ENCODE peak calls at places on chromosomes 6 and 20, in ten cellular contexts. One of them, this sample, is unnamed.
A peak's percentile ranks its signal among the peaks of the same experiment; 100 is the strongest.

GRCh38 chr6:150846641-150847040 is 18.9 kb upstream of the MTHFD1L start:
- DNase-seq in AML-193: no peak
- DNase-seq in tibial artery: no peak
- DNase-seq in effector memory CD4-positive, alpha-beta T cell: no peak
- DNase-seq in GM23248: no peak
- DNase-seq in NCI-H1105 treated with DMSO at 0.1 percent for 48 hours: no peak
- DNase-seq in iris pigment epithelial cell: peak; percentile 36
- DNase-seq in spleen: no peak
- DNase-seq in left ventricle myocardium inferior: no peak
- DNase-seq in psoas muscle: no peak
- DNase-seq in this sample: no peak

GRCh38 chr6:87393026-87393622 is 14.6 kb upstream of the CFAP206 start:
- DNase-seq in left ventricle myocardium inferior: no peak
- DNase-seq in GM23248: peak; percentile 74
- DNase-seq in psoas muscle: no peak
- DNase-seq in tibial artery: no peak
- DNase-seq in iris pigment epithelial cell: peak; percentile 67
- DNase-seq in AML-193: peak; percentile 96
- DNase-seq in effector memory CD4-positive, alpha-beta T cell: no peak
- DNase-seq in spleen: no peak
- DNase-seq in NCI-H1105 treated with DMSO at 0.1 percent for 48 hours: peak; percentile 73
- DNase-seq in this sample: no peak

GRCh38 chr6:106549521-106549920 is 79.8 kb downstream of the RTN4IP1 start:
- DNase-seq in NCI-H1105 treated with DMSO at 0.1 percent for 48 hours: no peak
- DNase-seq in effector memory CD4-positive, alpha-beta T cell: no peak
- DNase-seq in iris pigment epithelial cell: no peak
- DNase-seq in spleen: no peak
- DNase-seq in GM23248: no peak
- DNase-seq in psoas muscle: no peak
- DNase-seq in AML-193: no peak
- DNase-seq in tibial artery: no peak
- DNase-seq in left ventricle myocardium inferior: no peak
- DNase-seq in this sample: no peak

GRCh38 chr6:136037246-136037884 is 185.9 kb downstream of the PDE7B start:
- DNase-seq in GM23248: no peak
- DNase-seq in tibial artery: no peak
- DNase-seq in psoas muscle: no peak
- DNase-seq in effector memory CD4-positive, alpha-beta T cell: no peak
- DNase-seq in iris pigment epithelial cell: peak; percentile 50
- DNase-seq in spleen: no peak
- DNase-seq in left ventricle myocardium inferior: peak; percentile 18
- DNase-seq in NCI-H1105 treated with DMSO at 0.1 percent for 48 hours: peak; percentile 15
- DNase-seq in AML-193: no peak
- DNase-seq in this sample: no peak

GRCh38 chr6:47098570-47098993 is 56.5 kb upstream of the ADGRF1 start:
- DNase-seq in left ventricle myocardium inferior: no peak
- DNase-seq in tibial artery: no peak
- DNase-seq in psoas muscle: peak; percentile 22
- DNase-seq in spleen: no peak
- DNase-seq in iris pigment epithelial cell: peak; percentile 89
- DNase-seq in effector memory CD4-positive, alpha-beta T cell: no peak
- DNase-seq in GM23248: no peak
- DNase-seq in NCI-H1105 treated with DMSO at 0.1 percent for 48 hours: no peak
- DNase-seq in AML-193: no peak
- DNase-seq in this sample: no peak

GRCh38 chr20:57804470-57805250 is 94.8 kb upstream of the PMEPA1 start:
- DNase-seq in spleen: peak; percentile 55
- DNase-seq in psoas muscle: no peak
- DNase-seq in GM23248: no peak
- DNase-seq in tibial artery: no peak
- DNase-seq in AML-193: no peak
- DNase-seq in effector memory CD4-positive, alpha-beta T cell: no peak
- DNase-seq in iris pigment epithelial cell: no peak
- DNase-seq in NCI-H1105 treated with DMSO at 0.1 percent for 48 hours: no peak
- DNase-seq in left ventricle myocardium inferior: no peak
- DNase-seq in this sample: no peak

GRCh38 chr6:166636191-166636938 is 9.3 kb upstream of the RPS6KA2 start:
- DNase-seq in NCI-H1105 treated with DMSO at 0.1 percent for 48 hours: no peak
- DNase-seq in AML-193: no peak
- DNase-seq in GM23248: peak; percentile 32
- DNase-seq in spleen: no peak
- DNase-seq in effector memory CD4-positive, alpha-beta T cell: no peak
- DNase-seq in left ventricle myocardium inferior: no peak
- DNase-seq in tibial artery: no peak
- DNase-seq in iris pigment epithelial cell: no peak
- DNase-seq in psoas muscle: no peak
- DNase-seq in this sample: no peak

GRCh38 chr20:22584922-22585785 is 782 bp upstream of the FOXA2 start:
- DNase-seq in GM23248: no peak
- DNase-seq in left ventricle myocardium inferior: no peak
- DNase-seq in iris pigment epithelial cell: no peak
- DNase-seq in psoas muscle: no peak
- DNase-seq in AML-193: no peak
- DNase-seq in NCI-H1105 treated with DMSO at 0.1 percent for 48 hours: no peak
- DNase-seq in effector memory CD4-positive, alpha-beta T cell: no peak
- DNase-seq in tibial artery: no peak
- DNase-seq in spleen: no peak
- DNase-seq in this sample: no peak

GRCh38 chr6:43831211-43831610 is 61.2 kb downstream of the VEGFA start:
- DNase-seq in iris pigment epithelial cell: no peak
- DNase-seq in AML-193: no peak
- DNase-seq in spleen: no peak
- DNase-seq in psoas muscle: no peak
- DNase-seq in GM23248: no peak
- DNase-seq in left ventricle myocardium inferior: no peak
- DNase-seq in NCI-H1105 treated with DMSO at 0.1 percent for 48 hours: no peak
- DNase-seq in tibial artery: no peak
- DNase-seq in effector memory CD4-positive, alpha-beta T cell: no peak
- DNase-seq in this sample: no peak

GRCh38 chr6:3997144-3997770 is 81.7 kb downstream of the FAM217A start:
- DNase-seq in NCI-H1105 treated with DMSO at 0.1 percent for 48 hours: no peak
- DNase-seq in effector memory CD4-positive, alpha-beta T cell: no peak
- DNase-seq in left ventricle myocardium inferior: no peak
- DNase-seq in psoas muscle: no peak
- DNase-seq in GM23248: peak; percentile 81
- DNase-seq in tibial artery: no peak
- DNase-seq in iris pigment epithelial cell: peak; percentile 44
- DNase-seq in spleen: no peak
- DNase-seq in AML-193: no peak
- DNase-seq in this sample: no peak

GRCh38 chr20:61254881-61255589 is 3.0 kb downstream of the CDH4 start:
- DNase-seq in tibial artery: no peak
- DNase-seq in left ventricle myocardium inferior: no peak
- DNase-seq in psoas muscle: no peak
- DNase-seq in AML-193: no peak
- DNase-seq in NCI-H1105 treated with DMSO at 0.1 percent for 48 hours: no peak
- DNase-seq in spleen: no peak
- DNase-seq in GM23248: peak; percentile 51
- DNase-seq in iris pigment epithelial cell: peak; percentile 36
- DNase-seq in effector memory CD4-positive, alpha-beta T cell: no peak
- DNase-seq in this sample: no peak

GRCh38 chr6:121093928-121094327 is 240.4 kb downstream of the TBC1D32 start:
- DNase-seq in effector memory CD4-positive, alpha-beta T cell: no peak
- DNase-seq in iris pigment epithelial cell: peak; percentile 68
- DNase-seq in left ventricle myocardium inferior: no peak
- DNase-seq in tibial artery: no peak
- DNase-seq in spleen: no peak
- DNase-seq in NCI-H1105 treated with DMSO at 0.1 percent for 48 hours: no peak
- DNase-seq in psoas muscle: no peak
- DNase-seq in GM23248: peak; percentile 54
- DNase-seq in AML-193: no peak
- DNase-seq in this sample: no peak